ENCODE peak calls at places on chromosomes 2 and 18, in five cellular contexts. F is GM12878, O is K562, L is HepG2, J is H1. K is an unnamed sample.
A peak's percentile ranks its signal among the peaks of the same experiment; 100 is the strongest.

GRCh38 chr2:241617431-241618154 is 19.4 kb downstream of the THAP4 start:
- DNase-seq in F (peak; percentile 35), O (no peak), L (no peak), J (no peak), K (no peak)

GRCh38 chr2:144350151-144350802 is 169.6 kb downstream of the ZEB2 start:
- DNase-seq in F (no peak), O (peak; percentile 29), L (no peak), J (no peak), K (no peak)

GRCh38 chr18:46412831-46413371 is 244.1 kb downstream of the LOXHD1 start:
- DNase-seq in F (no peak), O (no peak), L (no peak), J (no peak), K (no peak)

GRCh38 chr18:35376393-35376741 is 770 bp downstream of the ZNF396 start:
- DNase-seq in F (no peak), O (peak; percentile 52), L (no peak), J (no peak), K (no peak)

GRCh38 chr2:53829252-53829651 is 30.5 kb downstream of the GPR75 start:
- DNase-seq in F (no peak), O (no peak), L (peak; percentile 23), J (no peak), K (no peak)

GRCh38 chr2:20584045-20584636 is 66.8 kb downstream of the HS1BP3 start:
- DNase-seq in F (no peak), O (no peak), L (no peak), J (no peak), K (peak; percentile 49)

GRCh38 chr18:48216639-48217280 is 192.4 kb downstream of the ZBTB7C start:
- DNase-seq in F (no peak), O (no peak), L (no peak), J (no peak), K (no peak)

GRCh38 chr2:85078536-85078935 is 54.7 kb upstream of the TCF7L1 start:
- DNase-seq in F (no peak), O (no peak), L (no peak), J (no peak), K (no peak)

DNA sequence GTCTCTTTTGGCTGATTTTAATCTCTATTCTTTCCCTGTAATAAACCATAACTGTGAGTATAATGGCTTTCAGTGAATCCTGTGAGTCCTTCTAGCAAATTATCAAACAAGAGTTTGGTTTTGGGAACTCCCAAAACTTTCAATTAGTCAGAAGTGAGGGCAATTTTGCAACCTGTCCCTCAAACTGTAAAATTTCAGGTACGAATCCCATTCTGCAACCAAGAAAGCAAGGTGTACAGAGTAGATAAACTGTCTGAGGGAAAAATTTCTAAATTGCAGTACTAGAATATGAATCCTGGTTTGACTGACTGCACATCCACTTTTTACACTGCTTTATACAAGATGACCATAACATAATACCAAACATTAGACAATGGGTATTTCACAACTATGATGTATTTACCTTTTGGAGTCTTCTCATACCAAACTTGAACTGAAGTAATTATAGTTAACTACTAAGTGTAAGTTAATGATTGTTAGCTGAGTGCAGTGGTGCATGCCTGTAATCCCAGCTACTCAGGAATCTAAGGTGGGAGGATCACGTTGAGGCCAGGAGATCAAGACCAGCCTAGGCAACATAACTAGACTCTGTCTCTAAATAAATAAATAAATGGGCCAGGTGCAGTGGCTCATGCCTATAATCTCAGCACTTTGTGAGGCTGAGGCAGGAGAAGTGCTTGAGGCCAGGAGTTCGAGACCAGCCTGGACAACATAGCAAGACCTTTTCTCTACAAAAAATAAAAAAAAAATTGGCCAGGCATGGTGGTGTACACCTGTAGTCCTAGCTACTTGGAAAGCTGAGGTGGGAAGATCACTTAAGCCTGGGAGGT is 44.8 kb upstream of the ORC2 start:
- DNase-seq in F (no peak), O (no peak), L (peak; percentile 97), J (no peak), K (no peak)
- TF ChIP-seq ATF3 in F (no peak), O (no peak), L (no peak), J (no peak), K (no peak)

GRCh38 chr18:7923105-7923504 is 356.0 kb downstream of the PTPRM start:
- DNase-seq in F (no peak), O (no peak), L (no peak), J (no peak), K (no peak)
- H3K9ac ChIP-seq in F (no peak overlapping the region), O (no peak overlapping the region), L (no peak overlapping the region), J (no peak overlapping the region), K (peak overlapping the region; percentile 61)

GRCh38 chr2:197517150-197517549 is 1.3 kb downstream of the MOB4 start:
- DNase-seq in F (no peak), O (no peak), L (no peak), J (no peak), K (no peak)

GRCh38 chr2:197515798-197516761 is at the start of gene MOB4:
- DNase-seq in F (peak; percentile 82), O (peak; percentile 82), L (peak; percentile 93), J (peak; percentile 96), K (peak; percentile 86)

GRCh38 chr2:197515277-197515797 is 529 bp upstream of the MOB4 start:
- DNase-seq in F (no peak), O (no peak), L (peak; percentile 61), J (no peak), K (peak; percentile 12)

GRCh38 chr2:197514754-197515153 is 1.1 kb upstream of the MOB4 start:
- DNase-seq in F (no peak), O (no peak), L (no peak), J (no peak), K (no peak)
- H3K27ac ChIP-seq in F (peak overlapping the region; percentile 95), O (peak overlapping the region; percentile 89), L (peak overlapping the region; percentile 77), J (no peak overlapping the region), K (peak overlapping the region; percentile 74)

GRCh38 chr2:11534746-11535484 is 1.1 kb downstream of the GREB1 start:
- DNase-seq in F (no peak), O (peak; percentile 44), L (no peak), J (peak; percentile 76), K (no peak)

GRCh38 chr2:11533278-11534077 is at the start of gene GREB1:
- DNase-seq in F (no peak), O (no peak), L (peak; percentile 68), J (no peak), K (no peak)

GRCh38 chr2:11534078-11534745 is 367 bp downstream of the GREB1 start:
- DNase-seq in F (no peak), O (no peak), L (no peak), J (no peak), K (no peak)

GRCh38 chr2:11530864-11531451 is 2.9 kb upstream of the GREB1 start:
- DNase-seq in F (no peak), O (no peak), L (no peak), J (no peak), K (no peak)

DNA sequence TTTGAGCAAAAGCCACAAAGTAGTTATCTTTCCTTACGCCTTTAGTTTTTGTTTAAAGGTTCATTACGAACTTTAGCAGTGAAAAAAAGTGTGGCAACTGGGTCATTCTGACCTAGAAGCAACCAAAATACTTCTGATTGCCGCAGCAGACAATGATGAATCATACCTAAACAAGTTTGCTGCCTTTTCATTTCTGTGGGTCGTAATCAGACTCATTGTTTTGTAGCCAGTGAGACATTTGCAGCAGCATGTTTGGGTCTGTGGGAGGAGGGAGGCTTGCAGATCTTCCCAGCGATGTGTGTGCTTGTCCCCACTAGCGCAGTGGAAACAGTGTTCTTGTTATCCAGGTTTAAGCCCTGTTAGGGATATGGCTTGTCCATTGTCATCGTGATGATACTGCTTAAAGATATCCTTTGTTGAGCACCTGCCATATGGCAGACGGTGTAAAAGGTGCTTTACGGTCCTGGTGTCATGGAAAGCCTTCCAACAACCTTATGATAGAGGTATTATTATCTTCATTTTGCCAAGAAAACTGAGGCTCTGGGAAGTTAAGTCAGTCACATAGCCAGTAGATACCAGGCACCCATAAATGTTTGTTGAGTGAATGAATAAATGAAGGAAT is 1.3 kb upstream of the GREB1 start:
- DNase-seq in F (no peak), O (no peak), L (no peak), J (no peak), K (no peak)
- TF ChIP-seq ATF3 in F (no peak), O (no peak), L (no peak), J (no peak), K (no peak)

DNA sequence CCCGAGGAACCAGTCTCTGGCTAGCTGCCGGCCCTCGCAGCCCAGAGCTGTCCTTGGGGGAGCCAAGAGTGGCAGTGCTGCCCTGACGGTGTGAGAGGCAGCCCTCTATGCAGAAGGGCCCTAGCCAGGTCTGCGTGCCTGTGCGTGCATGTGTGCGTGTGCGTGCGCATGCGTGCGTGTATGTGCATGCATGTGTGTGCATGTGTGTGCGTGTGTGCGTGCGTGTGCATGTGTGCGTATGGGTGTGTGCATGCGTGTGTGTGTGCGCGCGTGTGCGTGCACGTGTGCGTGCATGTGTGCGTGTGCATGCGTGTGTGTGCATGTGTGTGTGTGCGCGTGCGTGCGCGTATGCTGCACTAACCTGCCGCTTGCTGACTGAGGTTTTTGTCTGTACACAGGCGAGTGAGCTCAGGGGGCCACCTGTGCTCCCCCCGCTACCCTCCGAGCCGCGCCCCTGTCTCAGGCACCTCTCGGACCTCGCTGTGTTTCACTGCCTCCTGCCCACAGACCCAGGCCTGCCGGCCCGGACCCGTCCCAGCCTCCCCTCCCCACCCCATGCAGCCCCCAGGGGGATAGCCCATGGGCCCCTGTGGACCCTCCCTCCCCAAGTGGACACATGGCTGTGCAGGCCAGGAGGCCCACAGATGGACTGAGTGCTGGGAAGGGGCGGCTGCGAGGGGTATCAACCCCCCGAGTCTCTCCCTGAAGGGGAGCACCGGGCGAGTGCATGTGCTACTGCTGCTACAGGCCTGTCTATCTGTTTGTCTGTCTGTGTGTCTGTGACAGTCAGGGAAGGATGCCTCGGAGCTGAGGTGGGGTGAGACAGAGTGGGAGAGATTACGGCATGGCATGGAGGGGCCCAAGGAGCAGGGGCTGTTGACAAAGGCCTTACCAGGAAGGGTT is 31.3 kb downstream of the SPEG start:
- DNase-seq in F (no peak), O (no peak), L (no peak), J (no peak), K (no peak)
- H3K9ac ChIP-seq in F (no peak overlapping the region), O (no peak overlapping the region), L (no peak overlapping the region), J (no peak overlapping the region), K (no peak overlapping the region)

GRCh38 chr2:203510256-203510940 is 24.7 kb downstream of the RAPH1 start:
- DNase-seq in F (no peak), O (no peak), L (no peak), J (no peak), K (no peak)

GRCh38 chr2:203510941-203511305 is 24.2 kb downstream of the RAPH1 start:
- DNase-seq in F (no peak), O (no peak), L (no peak), J (no peak), K (no peak)
- H3K27ac ChIP-seq in F (no peak overlapping the region), O (no peak overlapping the region), L (no peak overlapping the region), J (no peak overlapping the region), K (no peak overlapping the region)

DNA sequence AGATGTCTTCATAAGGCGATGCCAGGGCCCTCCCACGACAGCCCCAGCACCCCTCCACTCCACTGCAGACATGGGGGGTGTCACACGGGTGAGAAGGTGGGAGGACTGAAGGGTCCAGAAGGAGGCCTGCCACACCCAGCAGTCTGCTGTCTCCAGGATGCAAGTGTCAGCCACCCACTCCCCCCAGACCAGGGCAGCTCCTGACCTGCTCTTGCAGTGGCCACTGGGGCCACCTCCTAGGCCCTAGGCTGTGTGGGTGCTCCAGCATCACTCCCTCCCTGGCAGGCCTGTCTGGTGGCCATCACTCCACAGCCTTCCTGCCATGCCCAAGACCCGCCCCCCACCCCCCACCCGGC is 171.0 kb downstream of the CELF4 start:
- DNase-seq in F (no peak), O (no peak), L (no peak), J (no peak), K (no peak)
- TF ChIP-seq ATF3 in F (no peak), O (no peak), L (no peak), J (no peak), K (no peak)

DNA sequence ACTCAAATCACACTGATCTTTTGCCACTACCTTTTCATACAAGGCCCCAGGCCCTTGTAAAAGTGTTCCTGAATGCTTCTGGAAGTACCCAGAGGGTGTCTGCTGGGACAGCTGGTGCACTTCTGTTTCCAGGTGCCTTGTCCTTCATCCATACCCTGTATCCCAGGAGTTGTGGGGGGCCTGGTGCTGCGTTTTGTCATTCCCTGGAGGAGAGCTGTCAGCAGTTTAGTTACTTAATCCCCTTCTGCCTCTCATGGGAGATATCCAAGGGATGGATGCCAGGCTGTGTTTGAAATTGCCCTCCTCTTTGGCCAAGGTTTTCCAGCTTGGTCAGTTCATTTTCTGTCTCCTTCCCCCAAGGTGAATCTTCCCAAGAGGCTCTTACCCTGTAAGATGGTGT is 158.3 kb downstream of the WDSUB1 start:
- DNase-seq in F (no peak), O (no peak), L (no peak), J (no peak), K (no peak)
- H3K9ac ChIP-seq in F (no peak overlapping the region), O (no peak overlapping the region), L (no peak overlapping the region), J (no peak overlapping the region), K (no peak overlapping the region)